ENCODE peak calls at places on chromosomes 11 and 22, in five cellular contexts. A, W, P, E and T are unnamed samples.

GRCh38 chr22:27796118-27796517 is 5.4 kb downstream of the MN1 start:
- DNase-seq in A (no peak), W (no peak), P (no peak), E (no peak), T (no peak)

GRCh38 chr11:35029979-35030378 is 109.0 kb upstream of the CD44 start:
- DNase-seq in A (no peak), W (peak; percentile 79), P (no peak), E (peak; percentile 81), T (peak; percentile 84)

GRCh38 chr22:32836286-32836859 is 34.9 kb downstream of the TIMP3 start:
- DNase-seq in A (peak; percentile 11), W (peak; percentile 20), P (peak; percentile 51), E (no peak), T (peak; percentile 22)

GRCh38 chr11:19980957-19981669 is 179.2 kb downstream of the DBX1 start:
- DNase-seq in A (peak; percentile 40), W (peak; percentile 64), P (peak; percentile 21), E (no peak), T (peak; percentile 74)

GRCh38 chr22:19666663-19667593 is 47.4 kb upstream of the SEPTIN5 start:
- DNase-seq in A (no peak), W (no peak), P (no peak), E (no peak), T (peak; percentile 77)

GRCh38 chr11:70542406-70542805 is 144.1 kb downstream of the CTTN start:
- DNase-seq in A (no peak), W (no peak), P (no peak), E (no peak), T (no peak)

GRCh38 chr11:12102588-12103410 is 7.6 kb upstream of the MICAL2 start:
- DNase-seq in A (no peak), W (no peak), P (no peak), E (no peak), T (no peak)

GRCh38 chr11:66106786-66107599 is 36.9 kb downstream of the PACS1 start:
- DNase-seq in A (peak; percentile 42), W (no peak), P (no peak), E (no peak), T (no peak)

GRCh38 chr22:19937616-19938473 is 3.7 kb upstream of the COMT start:
- DNase-seq in A (peak; percentile 90), W (no peak), P (no peak), E (no peak), T (peak; percentile 35)

GRCh38 chr22:36853407-36854099 is 7.3 kb upstream of the NCF4 start:
- DNase-seq in A (peak; percentile 25), W (peak; percentile 65), P (peak; percentile 70), E (no peak), T (peak; percentile 25)

GRCh38 chr22:25540128-25540790 is 24.2 kb upstream of the GRK3 start:
- DNase-seq in A (no peak), W (no peak), P (no peak), E (no peak), T (no peak)

GRCh38 chr11:116879789-116880402 is 42.5 kb upstream of the APOA1 start:
- DNase-seq in A (peak; percentile 65), W (peak; percentile 66), P (peak; percentile 58), E (peak; percentile 42), T (peak; percentile 85)

GRCh38 chr11:116731097-116731761 is 41.6 kb downstream of the BUD13 start:
- DNase-seq in A (peak; percentile 5), W (no peak), P (peak; percentile 84), E (no peak), T (peak; percentile 10)

GRCh38 chr11:112651345-112651744 is 309.9 kb upstream of the NCAM1 start:
- DNase-seq in A (no peak), W (no peak), P (no peak), E (no peak), T (no peak)

GRCh38 chr11:76617553-76618265 is 52.8 kb downstream of the LRRC32 start:
- DNase-seq in A (no peak), W (no peak), P (no peak), E (no peak), T (peak; percentile 55)

GRCh38 chr22:46750861-46751260 is 11.6 kb upstream of the TBC1D22A start:
- DNase-seq in A (no peak), W (no peak), P (no peak), E (no peak), T (no peak)

GRCh38 chr11:130323452-130324448 is 9.0 kb upstream of the ZBTB44 start:
- DNase-seq in A (no peak), W (no peak), P (no peak), E (no peak), T (peak; percentile 29)

GRCh38 chr22:47088480-47089145 is 326.2 kb downstream of the TBC1D22A start:
- DNase-seq in A (no peak), W (no peak), P (no peak), E (no peak), T (peak; percentile 10)

GRCh38 chr11:15884131-15884530 is 472.2 kb downstream of the SOX6 start:
- DNase-seq in A (no peak), W (no peak), P (no peak), E (no peak), T (no peak)

DNA sequence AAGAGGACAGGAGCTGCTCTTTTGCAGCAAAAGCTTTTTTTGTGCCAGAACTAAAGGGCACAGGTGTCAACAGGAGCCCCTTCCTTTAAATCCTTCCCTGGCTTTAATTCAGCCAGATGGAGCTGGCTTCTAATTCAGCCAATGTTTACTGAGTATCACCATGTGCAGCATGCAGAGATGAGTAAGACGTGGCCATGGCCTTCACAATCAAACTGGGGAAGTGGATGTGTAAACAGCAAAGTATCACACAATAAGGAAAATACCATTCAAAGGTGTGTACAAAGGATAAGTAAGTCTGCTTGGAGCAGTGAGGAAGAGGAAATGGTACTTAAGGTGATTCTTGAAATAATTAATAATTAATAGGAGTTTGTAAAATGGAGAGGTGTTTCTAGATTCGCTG is 243.4 kb downstream of the NXPE2 start:
- DNase-seq in A (no peak), W (no peak), P (no peak), E (no peak), T (no peak)
- H3K4me2 ChIP-seq in A (no peak overlapping the region), W (no peak overlapping the region), P (no peak overlapping the region), E (no peak overlapping the region), T (no peak overlapping the region)

DNA sequence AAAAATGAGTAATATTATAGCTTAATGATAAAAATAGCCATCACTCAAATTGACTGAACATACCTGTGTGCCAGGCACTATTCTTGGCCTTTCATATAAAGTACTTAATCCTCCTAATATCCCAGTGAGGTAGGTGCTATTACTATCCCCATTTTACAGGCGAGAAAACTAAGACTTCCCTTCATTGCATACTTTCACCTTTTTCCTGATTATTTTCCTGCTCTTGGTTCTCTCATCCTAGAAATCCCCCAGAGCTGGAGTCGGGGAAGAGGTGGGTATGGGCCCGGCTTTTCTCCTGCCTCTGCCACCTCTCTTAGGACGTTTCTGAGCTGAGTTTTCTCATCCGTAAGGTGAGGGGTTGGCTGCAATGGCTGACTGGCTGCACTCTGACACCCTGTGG is 2.2 kb downstream of the NPTXR start:
- DNase-seq in A (no peak), W (no peak), P (no peak), E (no peak), T (no peak)
- TF ChIP-seq MXI1 in A (no peak), W (no peak), P (no peak), E (no peak), T (no peak)

DNA sequence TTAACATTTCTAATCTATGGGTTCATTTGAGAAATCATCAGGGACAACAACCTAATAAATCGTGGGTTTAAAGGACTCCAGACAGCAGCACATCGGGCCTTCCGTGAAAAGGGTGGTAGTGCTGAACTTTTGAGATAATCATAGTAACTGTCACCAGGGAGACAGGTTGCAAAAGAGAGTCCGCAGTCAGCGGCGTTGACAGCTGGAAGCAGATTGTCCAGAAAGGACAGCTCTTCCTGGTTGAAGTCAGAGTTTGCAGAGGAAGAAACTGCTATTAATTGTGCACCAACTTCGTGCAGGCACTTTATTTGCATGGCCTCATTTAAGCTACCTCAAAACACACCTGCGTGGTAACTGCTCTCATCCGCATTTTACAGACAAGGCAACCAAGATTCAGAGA is 20.5 kb upstream of the ISX start:
- DNase-seq in A (no peak), W (no peak), P (no peak), E (no peak), T (no peak)
- H3K4me2 ChIP-seq in A (no peak overlapping the region), W (no peak overlapping the region), P (no peak overlapping the region), E (no peak overlapping the region), T (no peak overlapping the region)

GRCh38 chr11:13367115-13367514 is 89.5 kb downstream of the BMAL1 start:
- DNase-seq in A (no peak), W (no peak), P (no peak), E (no peak), T (no peak)
- TF ChIP-seq MXI1 in A (no peak), W (no peak), P (no peak), E (no peak), T (no peak)

GRCh38 chr11:104338186-104338585 is 174.2 kb upstream of the PDGFD start:
- DNase-seq in A (no peak), W (no peak), P (no peak), E (no peak), T (peak; percentile 15)
- H3K4me2 ChIP-seq in A (no peak overlapping the region), W (no peak overlapping the region), P (no peak overlapping the region), E (no peak overlapping the region), T (no peak overlapping the region)

GRCh38 chr11:8689726-8690255 is 7.2 kb downstream of the RPL27A start:
- DNase-seq in A (no peak), W (no peak), P (no peak), E (no peak), T (peak; percentile 38)
- TF ChIP-seq MXI1 in A (no peak), W (no peak), P (no peak), E (no peak), T (no peak)

DNA sequence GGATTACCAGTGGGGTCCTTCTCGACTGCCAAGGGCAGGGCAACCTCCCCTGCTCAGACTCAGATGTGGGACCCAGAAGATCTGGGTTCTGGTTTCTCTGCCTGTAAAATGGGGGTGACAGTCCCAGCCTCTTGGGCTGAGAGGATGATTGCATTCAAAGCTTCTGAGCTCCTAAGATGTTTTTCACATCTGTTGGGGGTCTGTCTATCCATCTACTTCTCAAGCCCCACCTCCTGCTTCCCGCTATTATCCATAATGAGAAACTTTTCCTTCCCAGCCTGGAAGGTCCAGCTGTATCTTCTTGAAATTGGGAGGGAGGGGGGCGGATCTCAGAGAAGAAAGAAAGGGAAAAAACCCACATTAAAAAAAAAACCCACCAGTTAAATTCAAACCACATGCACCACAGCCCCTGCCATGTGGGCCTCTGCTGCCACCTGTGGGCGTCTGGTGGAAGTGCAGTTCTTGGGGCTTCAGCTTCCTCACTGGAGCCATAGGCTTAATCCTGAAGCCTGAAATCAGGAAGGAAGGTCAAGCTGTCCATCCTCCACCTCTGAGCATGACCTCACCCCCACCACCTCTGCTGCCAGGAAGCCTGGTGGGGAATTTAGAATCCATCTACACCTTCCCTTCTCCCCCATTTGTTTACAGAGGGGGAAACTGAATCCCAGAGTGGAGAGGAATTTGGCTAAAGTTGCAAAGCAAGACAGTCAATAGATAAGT is 27.3 kb downstream of the ARHGEF17 start:
- DNase-seq in A (peak; percentile 68), W (peak; percentile 84), P (peak; percentile 83), E (no peak), T (peak; percentile 82)
- H3K4me2 ChIP-seq in A (no peak overlapping the region), W (no peak overlapping the region), P (peak overlapping the region; percentile 80), E (no peak overlapping the region), T (peak overlapping the region; percentile 67)

DNA sequence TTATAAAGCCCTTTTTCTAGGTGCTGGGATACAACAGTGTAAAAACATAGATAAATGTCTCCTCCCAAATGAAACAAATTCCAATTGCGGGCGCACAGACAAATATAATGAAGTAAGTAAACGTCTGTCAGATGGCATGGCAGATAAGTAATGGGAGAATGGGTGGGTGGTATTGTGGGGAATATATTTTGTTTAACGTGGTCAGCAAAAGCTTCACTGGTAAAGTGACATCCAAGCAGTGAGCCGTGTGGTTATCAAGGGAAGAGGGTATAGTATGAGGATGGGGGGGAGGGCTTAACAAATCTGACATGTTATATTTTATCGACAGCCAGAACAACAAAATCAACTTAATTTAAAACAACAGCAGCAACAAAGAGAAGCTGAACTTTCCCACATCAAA is 1.2 kb downstream of the SVIP start:
- DNase-seq in A (no peak), W (peak; percentile 45), P (peak; percentile 15), E (no peak), T (no peak)
- TF ChIP-seq MXI1 in A (no peak), W (no peak), P (no peak), E (no peak), T (no peak)

GRCh38 chr11:28339488-28339887 is 231.3 kb downstream of the METTL15 start:
- DNase-seq in A (no peak), W (no peak), P (no peak), E (no peak), T (no peak)
- H3K4me2 ChIP-seq in A (no peak overlapping the region), W (no peak overlapping the region), P (no peak overlapping the region), E (no peak overlapping the region), T (no peak overlapping the region)